ENCODE peak calls at places on chromosomes 7 and 10, in nine cellular contexts. I is fibroblast of mammary gland, A is NCI-H1417 treated with DMSO at 0.1 percent for 48 hours, C is AG08396, E is KBM-7, L is anterior cingulate cortex, D is NCI-H1048, O is immature natural killer cell, S is IMR-90. M is an unnamed sample.

GRCh38 chr7:80918909-80919721 is at the start of gene SEMA3C:
- DNase-seq in I (peak; percentile 94), A (peak; percentile 25), C (peak; percentile 96), E (peak; percentile 70), L (peak; percentile 80), D (peak; percentile 73), O (peak; percentile 28), S (peak; percentile 94), M (peak; percentile 99)

GRCh38 chr10:29183304-29183918 is 105.5 kb upstream of the LYZL1 start:
- DNase-seq in I (no peak), A (no peak), C (no peak), E (no peak), L (no peak), D (peak; percentile 38), O (no peak), S (no peak), M (no peak)

GRCh38 chr10:104268691-104269645 is at the start of gene GSTO2:
- DNase-seq in I (peak; percentile 97), A (peak; percentile 82), C (peak; percentile 95), E (peak; percentile 99), L (peak; percentile 99), D (peak; percentile 97), O (peak; percentile 99), S (peak; percentile 93), M (peak; percentile 93)

GRCh38 chr7:114622189-114622588 is 207.6 kb downstream of the FOXP2 start:
- DNase-seq in I (no peak), A (peak; percentile 78), C (no peak), E (no peak), L (no peak), D (no peak), O (no peak), S (no peak), M (no peak)

GRCh38 chr10:14779053-14779649 is 4.5 kb upstream of the FAM107B start:
- DNase-seq in I (peak; percentile 3), A (no peak), C (peak; percentile 51), E (no peak), L (no peak), D (no peak), O (no peak), S (peak; percentile 80), M (peak; percentile 10)

GRCh38 chr10:86377797-86378146 is 11.2 kb upstream of the GRID1 start:
- DNase-seq in I (no peak), A (no peak), C (no peak), E (no peak), L (no peak), D (no peak), O (no peak), S (no peak), M (no peak)

GRCh38 chr10:9211228-9211627 is 1156.7 kb downstream of the GATA3 start:
- DNase-seq in I (no peak), A (no peak), C (no peak), E (no peak), L (no peak), D (no peak), O (no peak), S (peak; percentile 8), M (peak; percentile 37)

GRCh38 chr7:88686468-88687229 is 72.9 kb upstream of the ZNF804B start:
- DNase-seq in I (no peak), A (no peak), C (no peak), E (no peak), L (no peak), D (no peak), O (no peak), S (no peak), M (no peak)

GRCh38 chr10:130516141-130516540 is 379.9 kb downstream of the GLRX3 start:
- DNase-seq in I (no peak), A (no peak), C (no peak), E (no peak), L (no peak), D (no peak), O (no peak), S (no peak), M (no peak)

GRCh38 chr10:42992957-42993390 is 83.9 kb upstream of the RET start:
- DNase-seq in I (no peak), A (no peak), C (no peak), E (no peak), L (no peak), D (no peak), O (no peak), S (no peak), M (no peak)

GRCh38 chr10:35003906-35004305 is 86.2 kb downstream of the CUL2 start:
- DNase-seq in I (no peak), A (no peak), C (no peak), E (no peak), L (no peak), D (no peak), O (no peak), S (no peak), M (no peak)

GRCh38 chr10:96987842-96988175 is 155.7 kb downstream of the LCOR start:
- DNase-seq in I (peak; percentile 20), A (no peak), C (peak; percentile 59), E (no peak), L (no peak), D (no peak), O (no peak), S (peak; percentile 59), M (peak; percentile 59)

GRCh38 chr7:134804351-134804750 is 24.9 kb downstream of the CALD1 start:
- DNase-seq in I (no peak), A (no peak), C (no peak), E (no peak), L (no peak), D (no peak), O (no peak), S (peak; percentile 69), M (peak; percentile 71)

GRCh38 chr7:105828141-105828540 is 48.3 kb downstream of the ATXN7L1 start:
- DNase-seq in I (no peak), A (no peak), C (no peak), E (no peak), L (no peak), D (no peak), O (no peak), S (no peak), M (no peak)

GRCh38 chr7:137903382-137904169 is 56.8 kb upstream of the DGKI start:
- DNase-seq in I (peak; percentile 84), A (peak; percentile 38), C (peak; percentile 64), E (peak; percentile 74), L (peak; percentile 38), D (peak; percentile 59), O (peak; percentile 71), S (peak; percentile 82), M (peak; percentile 87)

GRCh38 chr7:143229054-143229790 is 7.4 kb downstream of the TAS2R40 start:
- DNase-seq in I (no peak), A (no peak), C (no peak), E (no peak), L (no peak), D (no peak), O (no peak), S (no peak), M (peak; percentile 42)

GRCh38 chr7:24702674-24703235 is 54.5 kb downstream of the GSDME start:
- DNase-seq in I (peak; percentile 42), A (no peak), C (no peak), E (no peak), L (peak; percentile 29), D (no peak), O (no peak), S (peak; percentile 41), M (peak; percentile 16)

GRCh38 chr10:97378933-97379921 is 21.9 kb downstream of the RRP12 start:
- DNase-seq in I (no peak), A (no peak), C (no peak), E (no peak), L (no peak), D (no peak), O (no peak), S (no peak), M (no peak)

GRCh38 chr10:24202181-24202570 is 6.8 kb upstream of the KIAA1217 start:
- DNase-seq in I (no peak), A (no peak), C (no peak), E (no peak), L (no peak), D (no peak), O (no peak), S (no peak), M (no peak)

GRCh38 chr10:7121154-7121797 is 289.6 kb downstream of the SFMBT2 start:
- DNase-seq in I (peak; percentile 40), A (no peak), C (peak; percentile 13), E (peak; percentile 79), L (peak; percentile 6), D (peak; percentile 5), O (peak; percentile 73), S (peak; percentile 10), M (no peak)

GRCh38 chr10:86160890-86161585 is 205.6 kb downstream of the GRID1 start:
- DNase-seq in I (no peak), A (no peak), C (no peak), E (no peak), L (no peak), D (no peak), O (no peak), S (no peak), M (no peak)